ENCODE peak calls at places on chromosomes 6 and 20, in ten cellular contexts. One of them, this sample, is unnamed.

GRCh38 chr20:23407770-23408467 is 13.4 kb downstream of the NAPB start:
- DNase-seq in astrocyte: no peak
- DNase-seq in right cardiac atrium: no peak
- DNase-seq in heart left ventricle: no peak
- DNase-seq in adrenal gland: no peak
- DNase-seq in upper lobe of right lung: no peak
- DNase-seq in cardiac muscle cell: no peak
- DNase-seq in adipocyte: no peak
- DNase-seq in IMR-90: no peak
- DNase-seq in aorta: no peak
- DNase-seq in this sample: no peak

GRCh38 chr6:137878810-137879285 is 11.8 kb downstream of the TNFAIP3 start:
- DNase-seq in astrocyte: no peak
- DNase-seq in right cardiac atrium: peak; percentile 87
- DNase-seq in heart left ventricle: peak; percentile 81
- DNase-seq in adrenal gland: no peak
- DNase-seq in upper lobe of right lung: no peak
- DNase-seq in cardiac muscle cell: no peak
- DNase-seq in adipocyte: no peak
- DNase-seq in IMR-90: no peak
- DNase-seq in aorta: no peak
- DNase-seq in this sample: peak; percentile 50

GRCh38 chr6:13729891-13730290 is 18.3 kb upstream of the RANBP9 start:
- DNase-seq in astrocyte: peak; percentile 78
- DNase-seq in right cardiac atrium: no peak
- DNase-seq in heart left ventricle: no peak
- DNase-seq in adrenal gland: no peak
- DNase-seq in upper lobe of right lung: no peak
- DNase-seq in cardiac muscle cell: peak; percentile 61
- DNase-seq in adipocyte: peak; percentile 46
- DNase-seq in IMR-90: peak; percentile 79
- DNase-seq in aorta: no peak
- DNase-seq in this sample: no peak

GRCh38 chr20:38859070-38859690 is 53.7 kb downstream of the PPP1R16B start:
- DNase-seq in astrocyte: no peak
- DNase-seq in right cardiac atrium: no peak
- DNase-seq in heart left ventricle: no peak
- DNase-seq in adrenal gland: no peak
- DNase-seq in upper lobe of right lung: no peak
- DNase-seq in cardiac muscle cell: no peak
- DNase-seq in adipocyte: no peak
- DNase-seq in IMR-90: no peak
- DNase-seq in aorta: no peak
- DNase-seq in this sample: no peak

GRCh38 chr6:6790891-6791290 is 202.4 kb downstream of the LY86 start:
- DNase-seq in astrocyte: peak; percentile 8
- DNase-seq in right cardiac atrium: no peak
- DNase-seq in heart left ventricle: no peak
- DNase-seq in adrenal gland: no peak
- DNase-seq in upper lobe of right lung: no peak
- DNase-seq in cardiac muscle cell: no peak
- DNase-seq in adipocyte: no peak
- DNase-seq in IMR-90: peak; percentile 15
- DNase-seq in aorta: no peak
- DNase-seq in this sample: no peak

GRCh38 chr6:19413323-19413722 is 423.8 kb upstream of the ID4 start:
- DNase-seq in astrocyte: peak; percentile 78
- DNase-seq in right cardiac atrium: no peak
- DNase-seq in heart left ventricle: no peak
- DNase-seq in adrenal gland: no peak
- DNase-seq in upper lobe of right lung: no peak
- DNase-seq in cardiac muscle cell: peak; percentile 58
- DNase-seq in adipocyte: no peak
- DNase-seq in IMR-90: peak; percentile 27
- DNase-seq in aorta: no peak
- DNase-seq in this sample: no peak

GRCh38 chr20:35856866-35857265 is 85.1 kb downstream of the PHF20 start:
- DNase-seq in astrocyte: no peak
- DNase-seq in right cardiac atrium: no peak
- DNase-seq in heart left ventricle: no peak
- DNase-seq in adrenal gland: no peak
- DNase-seq in upper lobe of right lung: no peak
- DNase-seq in cardiac muscle cell: no peak
- DNase-seq in adipocyte: no peak
- DNase-seq in IMR-90: no peak
- DNase-seq in aorta: no peak
- DNase-seq in this sample: no peak

GRCh38 chr20:8020314-8021079 is 936 bp upstream of the TMX4 start:
- DNase-seq in astrocyte: no peak
- DNase-seq in right cardiac atrium: no peak
- DNase-seq in heart left ventricle: no peak
- DNase-seq in adrenal gland: no peak
- DNase-seq in upper lobe of right lung: no peak
- DNase-seq in cardiac muscle cell: peak; percentile 20
- DNase-seq in adipocyte: peak; percentile 4
- DNase-seq in IMR-90: no peak
- DNase-seq in aorta: no peak
- DNase-seq in this sample: no peak

GRCh38 chr6:13413906-13414555 is 73.4 kb downstream of the GFOD1 start:
- DNase-seq in astrocyte: no peak
- DNase-seq in right cardiac atrium: peak; percentile 71
- DNase-seq in heart left ventricle: peak; percentile 75
- DNase-seq in adrenal gland: no peak
- DNase-seq in upper lobe of right lung: no peak
- DNase-seq in cardiac muscle cell: peak; percentile 32
- DNase-seq in adipocyte: no peak
- DNase-seq in IMR-90: peak; percentile 34
- DNase-seq in aorta: peak; percentile 74
- DNase-seq in this sample: no peak

GRCh38 chr6:2713473-2714358 is 37.0 kb downstream of the MYLK4 start:
- DNase-seq in astrocyte: peak; percentile 83
- DNase-seq in right cardiac atrium: no peak
- DNase-seq in heart left ventricle: no peak
- DNase-seq in adrenal gland: peak; percentile 28
- DNase-seq in upper lobe of right lung: no peak
- DNase-seq in cardiac muscle cell: peak; percentile 86
- DNase-seq in adipocyte: no peak
- DNase-seq in IMR-90: no peak
- DNase-seq in aorta: no peak
- DNase-seq in this sample: no peak

GRCh38 chr6:140711019-140711613 is 1336.7 kb upstream of the CITED2 start:
- DNase-seq in astrocyte: no peak
- DNase-seq in right cardiac atrium: no peak
- DNase-seq in heart left ventricle: no peak
- DNase-seq in adrenal gland: no peak
- DNase-seq in upper lobe of right lung: no peak
- DNase-seq in cardiac muscle cell: no peak
- DNase-seq in adipocyte: no peak
- DNase-seq in IMR-90: no peak
- DNase-seq in aorta: no peak
- DNase-seq in this sample: no peak

GRCh38 chr20:5947276-5947675 is 3.1 kb downstream of the TRMT6 start:
- DNase-seq in astrocyte: no peak
- DNase-seq in right cardiac atrium: no peak
- DNase-seq in heart left ventricle: no peak
- DNase-seq in adrenal gland: no peak
- DNase-seq in upper lobe of right lung: peak; percentile 73
- DNase-seq in cardiac muscle cell: no peak
- DNase-seq in adipocyte: no peak
- DNase-seq in IMR-90: no peak
- DNase-seq in aorta: no peak
- DNase-seq in this sample: no peak

GRCh38 chr20:5950271-5951031 is at the start of the genes MCM8 and TRMT6:
- DNase-seq in astrocyte: peak; percentile 93
- DNase-seq in right cardiac atrium: peak; percentile 98
- DNase-seq in heart left ventricle: peak; percentile 97
- DNase-seq in adrenal gland: peak; percentile 94
- DNase-seq in upper lobe of right lung: peak; percentile 99
- DNase-seq in cardiac muscle cell: peak; percentile 97
- DNase-seq in adipocyte: peak; percentile 98
- DNase-seq in IMR-90: peak; percentile 94
- DNase-seq in aorta: peak; percentile 98
- DNase-seq in this sample: peak; percentile 92

GRCh38 chr20:5945963-5946362 is 4.4 kb downstream of the TRMT6 start:
- DNase-seq in astrocyte: peak; percentile 33
- DNase-seq in right cardiac atrium: no peak
- DNase-seq in heart left ventricle: no peak
- DNase-seq in adrenal gland: no peak
- DNase-seq in upper lobe of right lung: no peak
- DNase-seq in cardiac muscle cell: peak; percentile 26
- DNase-seq in adipocyte: peak; percentile 24
- DNase-seq in IMR-90: peak; percentile 93
- DNase-seq in aorta: no peak
- DNase-seq in this sample: no peak

GRCh38 chr20:5949943-5950270 is 426 bp downstream of the TRMT6 start:
- DNase-seq in astrocyte: no peak
- DNase-seq in right cardiac atrium: no peak
- DNase-seq in heart left ventricle: no peak
- DNase-seq in adrenal gland: no peak
- DNase-seq in upper lobe of right lung: no peak
- DNase-seq in cardiac muscle cell: no peak
- DNase-seq in adipocyte: peak; percentile 29
- DNase-seq in IMR-90: no peak
- DNase-seq in aorta: no peak
- DNase-seq in this sample: no peak
- H3K4me3 ChIP-seq in astrocyte: peak overlapping the region; percentile 82
- H3K4me3 ChIP-seq in right cardiac atrium: peak overlapping the region; percentile 79
- H3K4me3 ChIP-seq in heart left ventricle: peak overlapping the region; percentile 62
- H3K4me3 ChIP-seq in adrenal gland: peak overlapping the region; percentile 34
- H3K4me3 ChIP-seq in upper lobe of right lung: peak overlapping the region; percentile 84
- H3K4me3 ChIP-seq in cardiac muscle cell: peak overlapping the region; percentile 65
- H3K4me3 ChIP-seq in adipocyte: peak overlapping the region; percentile 97
- H3K4me3 ChIP-seq in IMR-90: peak overlapping the region; percentile 65
- H3K4me3 ChIP-seq in aorta: peak overlapping the region; percentile 60
- H3K4me3 ChIP-seq in this sample: peak overlapping the region; percentile 63

DNA sequence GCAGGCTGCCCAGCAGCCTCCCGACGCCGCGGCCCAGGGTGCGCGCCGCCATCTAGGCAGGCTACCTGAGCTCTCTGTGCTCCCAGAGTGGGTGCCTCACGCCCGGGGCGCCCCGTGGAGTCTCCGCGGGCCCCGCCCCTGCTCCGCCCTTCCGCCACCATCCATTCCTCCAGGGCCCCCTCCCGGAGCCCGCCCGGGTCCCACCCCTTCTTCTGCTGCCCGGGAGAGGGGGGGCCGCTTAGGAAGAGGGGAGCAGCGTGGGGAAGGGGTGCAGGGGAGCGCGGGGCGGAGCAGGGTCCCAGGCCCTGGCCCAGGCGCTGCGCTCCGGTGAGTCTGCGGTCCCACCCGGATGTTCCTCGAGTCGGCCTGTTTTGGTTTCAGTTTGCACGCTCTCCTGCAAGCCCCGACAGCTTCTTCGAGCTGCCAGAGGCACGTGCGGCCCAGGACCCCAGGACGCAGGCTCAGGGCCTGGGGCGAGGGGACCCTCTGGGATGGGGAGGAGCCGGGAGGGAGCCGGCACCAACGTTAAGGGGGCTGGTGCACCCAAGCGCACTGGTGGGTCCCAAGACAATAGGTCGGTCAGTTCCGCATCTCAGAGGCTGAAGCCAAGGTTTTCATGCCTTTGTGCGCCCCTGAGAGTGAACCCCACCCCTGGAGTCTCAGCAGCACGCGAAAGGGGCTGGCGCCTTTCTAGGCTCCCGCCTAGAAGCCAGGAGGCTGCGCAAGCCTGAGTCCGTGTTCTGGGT is at the start of gene ACSS1:
- DNase-seq in astrocyte: no peak
- DNase-seq in right cardiac atrium: peak; percentile 91
- DNase-seq in heart left ventricle: peak; percentile 87
- DNase-seq in adrenal gland: peak; percentile 59
- DNase-seq in upper lobe of right lung: peak; percentile 89
- DNase-seq in cardiac muscle cell: peak; percentile 61
- DNase-seq in adipocyte: peak; percentile 70
- DNase-seq in IMR-90: peak; percentile 31
- DNase-seq in aorta: peak; percentile 75
- DNase-seq in this sample: no peak
- H3K4me1 ChIP-seq in astrocyte: peaks cover 13% of the 10 kb centered on the region
- H3K4me1 ChIP-seq in right cardiac atrium: peaks cover 14% of the 10 kb centered on the region
- H3K4me1 ChIP-seq in heart left ventricle: peaks cover 43% of the 10 kb centered on the region
- H3K4me1 ChIP-seq in adrenal gland: peaks cover 50% of the 10 kb centered on the region
- H3K4me1 ChIP-seq in upper lobe of right lung: peaks cover 45% of the 10 kb centered on the region
- H3K4me1 ChIP-seq in cardiac muscle cell: no peaks in the 10 kb centered on the region
- H3K4me1 ChIP-seq in adipocyte: peaks cover 45% of the 10 kb centered on the region
- H3K4me1 ChIP-seq in IMR-90: peaks cover 10% of the 10 kb centered on the region
- H3K4me1 ChIP-seq in aorta: peaks cover 6% of the 10 kb centered on the region
- H3K4me1 ChIP-seq in this sample: peaks cover 1% of the 10 kb centered on the region

DNA sequence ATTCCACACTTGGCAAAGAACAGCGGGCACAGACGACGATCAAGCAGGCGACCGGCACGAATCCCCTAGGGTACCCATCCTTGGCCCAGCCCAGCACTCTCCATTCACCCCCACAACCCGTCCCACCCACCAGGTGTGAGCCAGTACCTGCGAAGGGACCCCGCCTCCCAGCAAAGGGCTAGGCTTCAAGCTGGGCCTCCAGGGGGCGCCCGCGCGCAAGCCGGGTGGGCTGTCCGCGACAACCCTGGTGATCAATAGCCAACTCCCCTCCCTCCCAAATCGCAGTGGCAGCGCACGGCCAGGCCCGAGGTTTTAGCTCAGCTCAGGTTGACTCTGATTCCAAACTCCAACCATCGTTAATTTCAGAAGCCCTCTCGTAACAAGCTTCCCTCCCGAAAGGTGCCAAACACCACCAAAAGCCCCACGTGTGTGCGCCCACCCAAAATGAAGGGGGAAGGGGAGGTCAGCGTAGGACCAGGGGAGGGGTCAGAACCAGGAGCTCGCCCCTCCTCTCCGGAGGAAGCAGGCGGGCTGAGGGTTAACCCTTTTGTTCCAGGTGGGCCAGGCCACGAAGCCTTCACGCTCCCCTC is 2.1 kb downstream of the SALL4 start:
- DNase-seq in astrocyte: no peak
- DNase-seq in right cardiac atrium: peak; percentile 78
- DNase-seq in heart left ventricle: peak; percentile 75
- DNase-seq in adrenal gland: peak; percentile 67
- DNase-seq in upper lobe of right lung: peak; percentile 83
- DNase-seq in cardiac muscle cell: peak; percentile 57
- DNase-seq in adipocyte: peak; percentile 80
- DNase-seq in IMR-90: no peak
- DNase-seq in aorta: no peak
- DNase-seq in this sample: peak; percentile 79
- H3K4me3 ChIP-seq in astrocyte: peak overlapping the region; percentile 57
- H3K4me3 ChIP-seq in right cardiac atrium: peak overlapping the region; percentile 48
- H3K4me3 ChIP-seq in heart left ventricle: peak overlapping the region; percentile 17
- H3K4me3 ChIP-seq in adrenal gland: no peak overlapping the region
- H3K4me3 ChIP-seq in upper lobe of right lung: peak overlapping the region; percentile 45
- H3K4me3 ChIP-seq in cardiac muscle cell: peak overlapping the region; percentile 79
- H3K4me3 ChIP-seq in adipocyte: peak overlapping the region; percentile 82
- H3K4me3 ChIP-seq in IMR-90: peak overlapping the region; percentile 40
- H3K4me3 ChIP-seq in aorta: peak overlapping the region; percentile 11
- H3K4me3 ChIP-seq in this sample: peak overlapping the region; percentile 87

DNA sequence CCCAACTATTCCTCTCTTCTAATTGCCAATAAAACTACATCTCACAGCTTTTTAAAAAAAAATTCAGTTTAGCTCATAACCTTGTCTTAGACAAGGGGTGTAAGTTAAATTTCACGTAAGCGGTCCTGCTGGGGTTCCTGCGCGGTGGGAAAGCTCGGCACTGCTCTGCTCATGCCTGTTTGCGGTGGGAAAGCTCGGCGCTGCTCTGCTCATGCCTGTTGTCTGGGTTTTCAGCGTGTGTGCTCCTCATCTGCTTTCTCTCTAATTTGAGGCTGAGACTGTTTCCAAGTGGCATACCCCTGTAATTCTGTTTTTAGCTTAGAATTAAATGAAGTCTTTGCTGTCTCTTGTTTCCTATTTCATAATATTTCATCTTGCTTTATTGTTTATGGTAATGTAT is 18.6 kb downstream of the ARID1B start:
- DNase-seq in astrocyte: no peak
- DNase-seq in right cardiac atrium: no peak
- DNase-seq in heart left ventricle: no peak
- DNase-seq in adrenal gland: no peak
- DNase-seq in upper lobe of right lung: no peak
- DNase-seq in cardiac muscle cell: no peak
- DNase-seq in adipocyte: no peak
- DNase-seq in IMR-90: peak; percentile 15
- DNase-seq in aorta: no peak
- DNase-seq in this sample: no peak
- H3K4me1 ChIP-seq in astrocyte: peaks cover 3% of the 10 kb centered on the region
- H3K4me1 ChIP-seq in right cardiac atrium: peaks cover 34% of the 10 kb centered on the region
- H3K4me1 ChIP-seq in heart left ventricle: peaks cover 70% of the 10 kb centered on the region
- H3K4me1 ChIP-seq in adrenal gland: peaks cover 50% of the 10 kb centered on the region
- H3K4me1 ChIP-seq in upper lobe of right lung: peaks cover 41% of the 10 kb centered on the region
- H3K4me1 ChIP-seq in cardiac muscle cell: peaks cover 33% of the 10 kb centered on the region
- H3K4me1 ChIP-seq in adipocyte: peaks cover 20% of the 10 kb centered on the region
- H3K4me1 ChIP-seq in IMR-90: peaks cover 9% of the 10 kb centered on the region
- H3K4me1 ChIP-seq in aorta: peaks cover 1% of the 10 kb centered on the region
- H3K4me1 ChIP-seq in this sample: peaks cover 10% of the 10 kb centered on the region

This sample was measured in iPS DF 6.9.